ENCODE peak calls at places on chromosomes 13 and 19, in four cellular contexts. One of them, this sample, is unnamed.

GRCh38 chr19:56015756-56016155 is 29.2 kb downstream of the NLRP5 start:
- DNase-seq in stomach: no peak
- DNase-seq in tibial artery: no peak
- DNase-seq in MM.1S: peak; percentile 32
- DNase-seq in this sample: no peak

GRCh38 chr13:113489549-113490495 is 689 bp downstream of the DCUN1D2 start:
- DNase-seq in stomach: peak; percentile 38
- DNase-seq in tibial artery: no peak
- DNase-seq in MM.1S: peak; percentile 52
- DNase-seq in this sample: peak; percentile 37

GRCh38 chr13:45861352-45861751 is 9.8 kb upstream of the SIAH3 start:
- DNase-seq in stomach: no peak
- DNase-seq in tibial artery: no peak
- DNase-seq in MM.1S: no peak
- DNase-seq in this sample: no peak

GRCh38 chr19:5880604-5881078 is 10.3 kb upstream of the FUT5 start:
- DNase-seq in stomach: no peak
- DNase-seq in tibial artery: no peak
- DNase-seq in MM.1S: no peak
- DNase-seq in this sample: no peak

GRCh38 chr13:94454906-94455305 is 24.6 kb downstream of the DCT start:
- DNase-seq in stomach: no peak
- DNase-seq in tibial artery: no peak
- DNase-seq in MM.1S: no peak
- DNase-seq in this sample: no peak

GRCh38 chr19:17555929-17556813 is 722 bp downstream of the COLGALT1 start:
- DNase-seq in stomach: peak; percentile 69
- DNase-seq in tibial artery: peak; percentile 64
- DNase-seq in MM.1S: peak; percentile 43
- DNase-seq in this sample: peak; percentile 69

GRCh38 chr19:16386619-16387240 is 62.1 kb downstream of the KLF2 start:
- DNase-seq in stomach: peak; percentile 50
- DNase-seq in tibial artery: no peak
- DNase-seq in MM.1S: peak; percentile 56
- DNase-seq in this sample: no peak

GRCh38 chr13:82698941-82699340 is 1183.3 kb downstream of the SLITRK1 start:
- DNase-seq in stomach: no peak
- DNase-seq in tibial artery: no peak
- DNase-seq in MM.1S: no peak
- DNase-seq in this sample: no peak

GRCh38 chr19:18364826-18365528 is 21.0 kb upstream of the GDF15 start:
- DNase-seq in stomach: peak; percentile 92
- DNase-seq in tibial artery: peak; percentile 76
- DNase-seq in MM.1S: no peak
- DNase-seq in this sample: peak; percentile 90

GRCh38 chr19:55704494-55705245 is 29.6 kb downstream of the EPN1 start:
- DNase-seq in stomach: no peak
- DNase-seq in tibial artery: no peak
- DNase-seq in MM.1S: no peak
- DNase-seq in this sample: no peak

GRCh38 chr13:100363351-100363750 is 225.2 kb downstream of the GGACT start:
- DNase-seq in stomach: no peak
- DNase-seq in tibial artery: no peak
- DNase-seq in MM.1S: no peak
- DNase-seq in this sample: no peak

GRCh38 chr19:18612772-18613588 is at the start of gene TMEM59L:
- DNase-seq in stomach: no peak
- DNase-seq in tibial artery: no peak
- DNase-seq in MM.1S: no peak
- DNase-seq in this sample: no peak

GRCh38 chr13:71118779-71119364 is 748.1 kb downstream of the DACH1 start:
- DNase-seq in stomach: no peak
- DNase-seq in tibial artery: no peak
- DNase-seq in MM.1S: no peak
- DNase-seq in this sample: no peak

GRCh38 chr19:6866646-6867255 is 20.6 kb upstream of the ADGRE1 start:
- DNase-seq in stomach: no peak
- DNase-seq in tibial artery: no peak
- DNase-seq in MM.1S: no peak
- DNase-seq in this sample: no peak

GRCh38 chr19:38209671-38210457 is 14.2 kb downstream of the DPF1 start:
- DNase-seq in stomach: peak; percentile 49
- DNase-seq in tibial artery: peak; percentile 74
- DNase-seq in MM.1S: no peak
- DNase-seq in this sample: peak; percentile 39

GRCh38 chr13:110953416-110953815 is 38.5 kb upstream of the ANKRD10 start:
- DNase-seq in stomach: no peak
- DNase-seq in tibial artery: no peak
- DNase-seq in MM.1S: no peak
- DNase-seq in this sample: no peak

GRCh38 chr19:8512115-8512967 is 1.6 kb downstream of the ZNF414 start:
- DNase-seq in stomach: no peak
- DNase-seq in tibial artery: no peak
- DNase-seq in MM.1S: no peak
- DNase-seq in this sample: no peak

GRCh38 chr19:912181-913079 is 589 bp downstream of the R3HDM4 start:
- DNase-seq in stomach: no peak
- DNase-seq in tibial artery: no peak
- DNase-seq in MM.1S: no peak
- DNase-seq in this sample: no peak
- H3K4me1 ChIP-seq in stomach: peaks cover 62% of the 10 kb centered on the region
- H3K4me1 ChIP-seq in tibial artery: no peaks in the 10 kb centered on the region
- H3K4me1 ChIP-seq in MM.1S: peaks cover 7% of the 10 kb centered on the region
- H3K4me1 ChIP-seq in this sample: no peaks in the 10 kb centered on the region

DNA sequence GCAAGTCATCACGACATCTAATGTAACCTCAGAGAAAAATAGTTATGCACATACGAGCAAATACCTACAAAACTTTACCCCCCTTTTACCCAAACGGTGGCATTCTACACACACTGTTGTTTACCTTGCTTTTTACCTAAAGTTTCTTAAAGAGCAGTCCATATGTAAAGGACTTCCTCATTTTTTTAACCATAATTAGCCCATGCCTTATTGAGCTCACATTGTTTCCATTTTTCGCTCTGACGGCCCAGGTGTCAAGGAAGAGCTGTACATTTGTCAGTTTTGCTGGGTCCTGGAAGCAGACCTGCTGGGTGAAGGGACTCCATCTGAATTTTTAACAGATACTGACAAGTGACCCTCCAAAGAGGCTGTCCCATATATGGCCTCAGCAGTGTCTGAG is 89.4 kb downstream of the STK24 start:
- DNase-seq in stomach: no peak
- DNase-seq in tibial artery: no peak
- DNase-seq in MM.1S: no peak
- DNase-seq in this sample: no peak
- H3K4me1 ChIP-seq in stomach: peaks cover 99% of the 10 kb centered on the region
- H3K4me1 ChIP-seq in tibial artery: no peaks in the 10 kb centered on the region
- H3K4me1 ChIP-seq in MM.1S: peaks cover 44% of the 10 kb centered on the region
- H3K4me1 ChIP-seq in this sample: peaks cover 49% of the 10 kb centered on the region

DNA sequence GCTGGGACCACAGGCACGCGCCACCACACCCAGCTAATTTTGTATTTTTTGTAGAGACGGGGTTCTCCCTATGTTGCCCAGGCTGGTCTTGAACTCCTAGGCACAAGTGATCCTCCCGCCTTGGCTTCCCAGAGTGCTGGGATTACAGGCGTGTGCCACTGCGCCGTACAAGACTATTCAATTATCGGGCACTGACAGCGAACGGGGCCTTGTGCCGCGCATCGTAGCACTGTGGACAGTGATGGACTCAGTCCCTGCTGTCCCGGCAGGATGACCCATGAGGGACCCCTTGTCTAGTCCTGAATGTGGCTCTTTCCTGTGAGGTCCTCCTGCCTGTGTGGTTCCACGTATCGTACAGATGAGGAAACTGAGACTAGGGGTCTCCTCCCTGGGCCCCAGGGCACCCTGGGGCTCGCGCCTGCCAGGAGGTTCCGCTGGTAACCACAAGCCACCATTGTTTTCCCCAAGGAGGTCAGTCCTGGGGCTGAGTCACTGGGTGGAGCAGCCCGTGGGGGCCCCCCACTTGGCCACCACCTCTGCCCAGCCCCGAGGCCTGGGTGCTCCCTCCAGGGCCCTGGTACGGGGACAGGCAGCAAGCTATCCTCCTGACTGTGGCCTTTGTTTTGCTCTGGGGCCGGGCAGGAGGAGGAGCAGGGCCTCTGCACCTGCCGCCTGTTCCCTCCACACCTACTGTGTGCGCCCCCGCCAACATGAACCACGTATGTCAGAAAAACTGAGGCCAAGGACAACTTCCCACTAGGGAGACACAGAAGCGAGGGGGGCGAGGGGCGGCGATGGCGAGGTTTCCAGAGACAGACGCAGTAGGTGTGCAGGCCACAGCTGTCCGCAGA is 2.9 kb upstream of the TCF3 start:
- DNase-seq in stomach: no peak
- DNase-seq in tibial artery: no peak
- DNase-seq in MM.1S: no peak
- DNase-seq in this sample: no peak
- H3K4me1 ChIP-seq in stomach: peaks cover 62% of the 10 kb centered on the region
- H3K4me1 ChIP-seq in tibial artery: no peaks in the 10 kb centered on the region
- H3K4me1 ChIP-seq in MM.1S: peaks cover 2% of the 10 kb centered on the region
- H3K4me1 ChIP-seq in this sample: peaks cover 5% of the 10 kb centered on the region

DNA sequence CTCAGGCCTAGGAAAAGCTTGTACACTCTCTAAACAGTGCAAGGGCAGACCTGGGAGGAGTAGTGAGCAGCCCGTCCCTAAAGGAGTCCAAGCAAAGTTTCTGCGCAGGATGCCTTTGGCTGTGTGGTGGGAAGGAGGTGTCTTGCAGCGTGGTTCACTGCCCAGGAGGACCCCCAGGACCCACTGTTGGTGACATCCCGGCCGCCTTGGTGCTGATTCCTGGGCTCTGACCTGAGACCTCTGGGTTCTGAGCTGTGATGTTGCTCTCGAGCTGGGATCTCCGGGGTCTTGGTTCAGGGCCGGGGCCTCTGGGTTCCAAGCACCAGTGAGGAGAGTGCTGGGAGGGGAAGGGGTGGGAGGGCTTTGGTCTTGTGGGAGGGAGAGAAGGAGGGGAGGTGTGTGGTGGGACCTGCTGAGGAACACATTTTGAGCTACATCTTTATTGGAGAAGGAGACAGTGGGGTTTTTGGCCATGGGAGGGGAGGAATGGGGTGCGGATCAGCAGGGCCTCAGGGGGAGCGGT is 4.1 kb downstream of the PGLYRP1 start:
- DNase-seq in stomach: no peak
- DNase-seq in tibial artery: no peak
- DNase-seq in MM.1S: no peak
- DNase-seq in this sample: no peak
- H3K4me1 ChIP-seq in stomach: peaks cover 41% of the 10 kb centered on the region
- H3K4me1 ChIP-seq in tibial artery: no peaks in the 10 kb centered on the region
- H3K4me1 ChIP-seq in MM.1S: peaks cover 4% of the 10 kb centered on the region
- H3K4me1 ChIP-seq in this sample: peaks cover 9% of the 10 kb centered on the region

GRCh38 chr19:2542341-2543069 is 66.6 kb downstream of the GADD45B start:
- DNase-seq in stomach: no peak
- DNase-seq in tibial artery: no peak
- DNase-seq in MM.1S: no peak
- DNase-seq in this sample: no peak

GRCh38 chr19:2540251-2540645 is 64.3 kb downstream of the GADD45B start:
- DNase-seq in stomach: no peak
- DNase-seq in tibial artery: no peak
- DNase-seq in MM.1S: no peak
- DNase-seq in this sample: no peak

GRCh38 chr19:2543463-2544442 is 67.8 kb downstream of the GADD45B start:
- DNase-seq in stomach: peak; percentile 91
- DNase-seq in tibial artery: peak; percentile 96
- DNase-seq in MM.1S: no peak
- DNase-seq in this sample: peak; percentile 91

GRCh38 chr19:2538096-2538757 is 62.3 kb downstream of the GADD45B start:
- DNase-seq in stomach: no peak
- DNase-seq in tibial artery: no peak
- DNase-seq in MM.1S: no peak
- DNase-seq in this sample: no peak

GRCh38 chr19:2540646-2541454 is 64.9 kb downstream of the GADD45B start:
- DNase-seq in stomach: peak; percentile 89
- DNase-seq in tibial artery: peak; percentile 86
- DNase-seq in MM.1S: no peak
- DNase-seq in this sample: peak; percentile 92
- H3K4me1 ChIP-seq in stomach: peaks cover 63% of the 10 kb centered on the region
- H3K4me1 ChIP-seq in tibial artery: peaks cover 14% of the 10 kb centered on the region
- H3K4me1 ChIP-seq in MM.1S: no peaks in the 10 kb centered on the region
- H3K4me1 ChIP-seq in this sample: peaks cover 11% of the 10 kb centered on the region